ENCODE peak calls at places on chromosomes 13 and 19, in four cellular contexts. One of them, this sample, is unnamed.

GRCh38 chr19:49850221-49850486 is 805 bp upstream of the PTOV1 start:
- DNase-seq in tibial nerve: no peak
- DNase-seq in AG10803: no peak
- DNase-seq in ovary: peak
- DNase-seq in this sample: no peak

GRCh38 chr13:55437162-55437561 is 1703.6 kb upstream of the PRR20A start:
- DNase-seq in ovary: no peak
- DNase-seq in AG10803: no peak
- DNase-seq in tibial nerve: no peak
- DNase-seq in this sample: no peak

GRCh38 chr19:12833747-12834417 is 497 bp downstream of the RTBDN start:
- DNase-seq in AG10803: no peak
- DNase-seq in tibial nerve: no peak
- DNase-seq in ovary: no peak
- DNase-seq in this sample: no peak

GRCh38 chr13:40565282-40566148 is 100.9 kb downstream of the FOXO1 start:
- DNase-seq in ovary: no peak
- DNase-seq in AG10803: no peak
- DNase-seq in tibial nerve: no peak
- DNase-seq in this sample: peak

GRCh38 chr19:14916848-14917247 is 24.4 kb upstream of the OR7C2 start:
- DNase-seq in AG10803: no peak
- DNase-seq in ovary: no peak
- DNase-seq in tibial nerve: no peak
- DNase-seq in this sample: no peak

GRCh38 chr13:75372517-75372916 is 109.5 kb downstream of the TBC1D4 start:
- DNase-seq in ovary: no peak
- DNase-seq in tibial nerve: no peak
- DNase-seq in AG10803: peak
- DNase-seq in this sample: peak

GRCh38 chr13:103703246-103703645 is 637.0 kb upstream of the SLC10A2 start:
- DNase-seq in tibial nerve: no peak
- DNase-seq in AG10803: no peak
- DNase-seq in ovary: no peak
- DNase-seq in this sample: no peak

GRCh38 chr13:109383683-109384082 is 402.7 kb downstream of the IRS2 start:
- DNase-seq in AG10803: peak
- DNase-seq in tibial nerve: no peak
- DNase-seq in ovary: no peak
- DNase-seq in this sample: peak

GRCh38 chr13:106284358-106284757 is 251.1 kb downstream of the EFNB2 start:
- DNase-seq in tibial nerve: no peak
- DNase-seq in AG10803: no peak
- DNase-seq in ovary: no peak
- DNase-seq in this sample: no peak
- TF ChIP-seq CTCF in tibial nerve: no peak
- TF ChIP-seq CTCF in AG10803: no peak
- TF ChIP-seq CTCF in ovary: no peak
- TF ChIP-seq CTCF in this sample: no peak

DNA sequence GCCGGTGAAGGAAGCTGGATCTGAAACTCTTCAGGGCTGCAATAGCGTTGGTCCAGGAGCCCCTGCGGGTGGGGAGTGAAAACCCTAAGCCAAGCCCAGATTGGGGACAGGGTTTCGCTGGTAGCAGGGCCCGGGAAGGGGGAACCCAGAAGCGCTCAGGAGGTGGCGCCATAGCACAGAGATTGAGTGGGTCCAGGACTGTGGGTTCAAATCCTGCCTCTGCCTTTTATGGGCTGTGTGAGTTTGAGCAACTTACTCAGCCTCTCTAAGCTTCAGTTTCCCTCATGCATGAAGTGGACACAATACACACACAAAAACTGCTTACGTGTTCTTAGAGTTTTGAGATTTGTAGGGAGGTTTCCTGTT is 8.3 kb upstream of the SYCN start:
- DNase-seq in ovary: no peak
- DNase-seq in tibial nerve: no peak
- DNase-seq in AG10803: no peak
- DNase-seq in this sample: peak
- TF ChIP-seq CTCF in ovary: no peak
- TF ChIP-seq CTCF in tibial nerve: no peak
- TF ChIP-seq CTCF in AG10803: peak
- TF ChIP-seq CTCF in this sample: peak

GRCh38 chr13:98089246-98089645 is 53.6 kb upstream of the FARP1 start:
- DNase-seq in ovary: no peak
- DNase-seq in AG10803: peak
- DNase-seq in tibial nerve: no peak
- DNase-seq in this sample: peak

GRCh38 chr13:98080280-98080679 is 62.6 kb upstream of the FARP1 start:
- DNase-seq in ovary: no peak
- DNase-seq in AG10803: no peak
- DNase-seq in tibial nerve: no peak
- DNase-seq in this sample: no peak

GRCh38 chr13:98083936-98084335 is 59.0 kb upstream of the FARP1 start:
- DNase-seq in tibial nerve: no peak
- DNase-seq in ovary: no peak
- DNase-seq in AG10803: peak
- DNase-seq in this sample: peak

DNA sequence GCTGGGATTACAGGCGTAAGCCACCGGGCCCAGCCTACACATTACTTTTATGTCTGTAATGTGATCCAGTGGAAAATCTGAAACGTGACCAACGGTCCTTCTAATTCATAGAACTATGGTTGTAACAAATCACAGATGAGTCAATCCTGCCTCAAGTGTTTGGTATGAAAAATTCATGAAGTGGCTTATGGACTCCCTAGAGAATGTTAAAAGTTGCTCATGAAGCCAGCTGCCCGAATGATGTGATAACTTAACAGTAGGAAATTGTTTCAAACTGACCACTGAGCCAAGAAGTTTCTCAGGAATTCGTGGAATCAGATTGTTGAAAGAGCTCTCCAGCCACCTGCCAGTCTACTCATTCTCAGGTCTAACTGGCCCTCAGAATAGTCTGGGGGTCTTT is 59.4 kb upstream of the FARP1 start:
- DNase-seq in tibial nerve: no peak
- DNase-seq in AG10803: peak
- DNase-seq in ovary: no peak
- DNase-seq in this sample: peak
- TF ChIP-seq CTCF in tibial nerve: no peak
- TF ChIP-seq CTCF in AG10803: peak
- TF ChIP-seq CTCF in ovary: no peak
- TF ChIP-seq CTCF in this sample: peak

DNA sequence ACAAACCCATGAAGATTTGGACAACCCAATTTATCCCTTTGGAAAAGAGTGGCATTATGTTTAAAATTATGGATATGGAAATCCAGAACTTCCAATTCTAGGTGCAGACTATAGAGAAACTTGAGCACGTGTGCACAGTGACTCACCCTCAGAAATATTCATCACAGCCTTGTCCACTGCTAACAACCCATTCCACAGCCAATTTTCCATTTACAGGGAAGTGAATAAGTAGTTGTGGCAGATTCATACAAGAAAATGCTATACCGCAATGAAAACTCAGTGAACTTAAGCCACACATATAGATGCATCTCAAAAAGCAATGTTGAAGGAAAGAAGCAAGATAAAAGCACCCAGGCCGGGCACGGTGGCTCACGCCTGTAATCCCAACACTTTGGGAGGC is 133.3 kb downstream of the USP12 start:
- DNase-seq in tibial nerve: no peak
- DNase-seq in ovary: no peak
- DNase-seq in AG10803: peak
- DNase-seq in this sample: peak
- TF ChIP-seq CTCF in tibial nerve: no peak
- TF ChIP-seq CTCF in ovary: no peak
- TF ChIP-seq CTCF in AG10803: no peak
- TF ChIP-seq CTCF in this sample: no peak

DNA sequence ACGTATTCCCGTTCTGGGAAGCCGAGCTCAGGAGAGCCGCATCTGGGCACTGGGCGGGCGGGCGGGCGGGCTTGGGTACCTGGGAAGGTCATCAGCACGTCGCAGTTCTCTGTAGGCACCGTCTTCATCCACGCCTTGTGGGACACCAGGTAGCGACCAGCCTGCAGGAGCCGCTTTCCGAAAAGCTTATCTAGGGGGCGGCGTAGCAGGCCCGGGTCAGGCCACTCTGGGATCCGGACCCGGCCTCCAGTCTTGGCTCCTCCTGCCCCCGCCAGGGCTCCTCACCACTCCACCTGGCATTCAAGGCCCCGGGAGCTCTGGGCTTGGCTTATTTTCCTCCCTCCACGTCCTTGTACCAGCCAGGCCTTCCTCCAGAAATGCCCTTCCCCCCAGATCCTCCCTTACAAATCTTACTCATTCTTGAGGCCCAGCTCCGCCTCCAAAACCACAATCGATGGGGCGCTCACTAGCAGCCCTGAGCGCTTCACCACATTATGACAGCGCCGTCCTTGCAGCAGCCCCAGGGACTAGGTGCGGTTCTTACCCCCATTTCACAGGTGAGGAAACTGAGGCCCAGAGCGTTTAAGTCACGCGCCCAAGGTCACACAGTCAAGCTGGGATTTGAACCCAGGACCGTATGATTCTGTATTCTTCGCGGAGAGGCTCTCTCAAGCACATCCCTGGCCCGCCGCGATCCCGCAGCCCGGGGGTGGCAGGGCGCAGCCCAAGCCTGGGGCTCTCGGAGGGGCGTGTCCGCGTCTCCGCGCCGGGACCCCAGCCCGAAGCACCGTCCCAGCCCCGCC is 843 bp downstream of the ANO8 start:
- DNase-seq in ovary: no peak
- DNase-seq in tibial nerve: no peak
- DNase-seq in AG10803: peak
- DNase-seq in this sample: peak
- TF ChIP-seq CTCF in ovary: no peak
- TF ChIP-seq CTCF in tibial nerve: no peak
- TF ChIP-seq CTCF in AG10803: no peak
- TF ChIP-seq CTCF in this sample: no peak

DNA sequence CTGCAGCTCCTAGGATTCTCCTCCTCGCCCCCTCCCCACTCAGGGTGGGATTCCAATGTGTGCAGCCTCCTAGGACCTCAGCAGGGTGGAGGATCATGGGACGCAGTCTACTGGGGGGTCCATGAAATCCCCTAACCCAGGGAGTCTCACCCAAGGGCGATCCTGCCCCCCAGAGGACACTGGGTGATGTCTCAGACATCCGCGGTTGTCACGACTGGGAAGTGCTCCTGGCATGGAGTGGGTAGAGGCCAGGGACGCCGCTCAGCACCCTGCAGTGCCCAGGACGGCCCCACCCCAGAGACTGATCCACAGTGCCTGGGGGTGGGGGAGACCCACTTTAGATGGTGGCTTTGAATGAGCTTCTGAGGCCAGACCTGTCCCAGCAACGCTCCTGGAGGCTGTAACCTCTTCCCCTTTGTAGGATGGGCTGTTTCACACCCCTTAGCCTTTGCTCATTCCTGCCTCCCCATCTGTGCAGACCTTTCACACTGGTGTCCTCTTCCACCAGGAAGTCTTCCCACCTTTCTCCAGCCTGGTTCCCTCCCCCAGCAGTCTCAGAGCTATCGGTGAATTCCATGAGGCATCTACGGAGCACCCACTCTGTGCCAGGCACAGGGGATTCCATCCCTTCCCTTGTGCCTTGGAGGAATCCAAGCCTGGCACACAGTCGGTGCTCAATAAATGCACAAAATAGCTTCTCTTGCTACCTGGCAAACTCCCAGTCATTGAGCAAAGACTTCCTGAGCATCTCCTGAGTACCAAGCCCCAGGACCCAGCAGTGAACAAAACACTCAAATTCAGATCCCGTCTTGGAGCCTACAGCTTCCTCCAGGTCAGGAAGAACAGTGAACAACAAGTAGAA is 10.5 kb downstream of the SMIM24 start:
- DNase-seq in ovary: no peak
- DNase-seq in AG10803: no peak
- DNase-seq in tibial nerve: no peak
- DNase-seq in this sample: no peak
- TF ChIP-seq CTCF in ovary: no peak
- TF ChIP-seq CTCF in AG10803: peak
- TF ChIP-seq CTCF in tibial nerve: no peak
- TF ChIP-seq CTCF in this sample: peak

GRCh38 chr19:19776206-19777008 is 43.5 kb upstream of the ZNF14 start:
- DNase-seq in tibial nerve: peak
- DNase-seq in ovary: peak
- DNase-seq in AG10803: peak
- DNase-seq in this sample: peak
- TF ChIP-seq CTCF in tibial nerve: peak
- TF ChIP-seq CTCF in ovary: no peak
- TF ChIP-seq CTCF in AG10803: no peak
- TF ChIP-seq CTCF in this sample: no peak

GRCh38 chr19:40799558-40800338 is 757 bp downstream of the EGLN2 start:
- DNase-seq in tibial nerve: no peak
- DNase-seq in ovary: peak
- DNase-seq in AG10803: no peak
- DNase-seq in this sample: no peak
- TF ChIP-seq CTCF in tibial nerve: no peak
- TF ChIP-seq CTCF in ovary: no peak
- TF ChIP-seq CTCF in AG10803: no peak
- TF ChIP-seq CTCF in this sample: no peak

DNA sequence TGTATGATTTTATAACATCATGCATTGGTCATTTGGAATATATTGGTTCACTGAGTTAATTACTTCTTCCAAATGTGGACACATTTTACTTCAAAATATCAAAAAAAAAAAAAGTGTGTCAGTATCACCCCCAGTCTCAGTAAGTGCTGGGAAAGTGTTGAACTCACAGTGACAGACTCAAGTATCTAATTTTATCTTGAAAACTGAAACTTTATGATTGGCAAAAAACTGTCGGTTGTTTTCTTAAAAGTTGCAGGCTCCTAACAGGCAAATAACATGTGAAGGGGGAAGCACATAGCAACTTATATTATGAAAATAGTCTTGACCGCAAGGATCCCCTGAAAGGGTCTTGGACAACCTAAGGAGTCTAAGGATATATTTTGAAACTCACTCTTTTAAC is 33.5 kb upstream of the TPP2 start:
- DNase-seq in ovary: no peak
- DNase-seq in tibial nerve: no peak
- DNase-seq in AG10803: no peak
- DNase-seq in this sample: no peak
- TF ChIP-seq CTCF in ovary: no peak
- TF ChIP-seq CTCF in tibial nerve: no peak
- TF ChIP-seq CTCF in AG10803: no peak
- TF ChIP-seq CTCF in this sample: no peak

DNA sequence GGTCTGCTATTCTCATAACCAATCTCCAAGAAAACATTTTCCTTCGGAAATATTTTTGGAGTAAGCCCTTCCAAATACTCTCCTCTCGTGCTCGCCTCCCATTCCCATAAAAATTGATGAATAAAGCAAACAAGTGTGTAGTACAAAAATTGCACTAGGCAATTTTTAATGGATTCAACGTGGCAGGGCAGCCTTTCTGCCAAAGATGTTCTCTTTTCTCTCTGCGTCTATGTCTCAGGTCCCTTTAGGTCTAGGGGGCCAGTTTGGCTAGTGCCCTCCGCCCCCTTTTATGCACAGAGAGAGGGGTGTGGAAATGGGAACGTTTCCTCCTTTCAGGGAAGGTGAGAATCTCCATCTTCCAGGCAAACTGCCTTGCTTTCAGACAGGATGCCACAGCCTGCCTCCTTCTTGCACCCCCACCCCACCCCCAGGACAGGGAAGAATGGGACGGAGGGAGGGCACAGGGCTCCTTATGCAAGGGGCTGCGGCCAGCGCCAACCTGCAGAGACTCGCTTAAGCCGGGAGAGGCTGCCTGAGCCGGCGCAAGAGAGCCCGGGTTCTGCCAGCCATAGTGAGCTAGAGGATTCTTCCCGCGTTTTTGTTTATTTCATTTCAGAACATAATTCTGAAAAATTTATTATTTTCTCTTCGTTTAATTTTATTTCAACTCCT is 2.7 kb upstream of the ZIC2 start:
- DNase-seq in ovary: no peak
- DNase-seq in AG10803: no peak
- DNase-seq in tibial nerve: no peak
- DNase-seq in this sample: no peak
- TF ChIP-seq CTCF in ovary: no peak
- TF ChIP-seq CTCF in AG10803: no peak
- TF ChIP-seq CTCF in tibial nerve: no peak
- TF ChIP-seq CTCF in this sample: no peak